ENCODE peak calls at places on chromosomes 2 and 18, in seven cellular contexts. U is GM10248, Q is astrocyte of the cerebellum, M is GM20000, H is K562, J is epithelial cell of esophagus, W is bronchial epithelial cell. D is an unnamed sample.

GRCh38 chr18:59729781-59730180 is 32.6 kb upstream of the CCBE1 start:
- DNase-seq in W (peak), Q (no peak), H (no peak), M (no peak), U (no peak), J (peak), D (no peak)

GRCh38 chr2:68730828-68731227 is 3.8 kb upstream of the ARHGAP25 start:
- DNase-seq in H (no peak), W (peak), M (no peak), Q (no peak), J (peak), U (no peak), D (no peak)

GRCh38 chr18:9094307-9095226 is 7.9 kb upstream of the NDUFV2 start:
- DNase-seq in M (no peak), W (peak), Q (no peak), U (no peak), J (peak), H (no peak), D (no peak)

GRCh38 chr2:229133155-229133772 is 137.8 kb downstream of the PID1 start:
- DNase-seq in W (peak), Q (peak), M (no peak), U (no peak), J (peak), H (no peak), D (no peak)

GRCh38 chr2:164890533-164890932 is 48.9 kb upstream of the COBLL1 start:
- DNase-seq in Q (no peak), M (no peak), U (no peak), H (no peak), J (no peak), W (no peak), D (no peak)

GRCh38 chr2:226661789-226662545 is 137.7 kb downstream of the IRS1 start:
- DNase-seq in U (no peak), W (peak), Q (peak), M (no peak), H (no peak), J (peak), D (no peak)

GRCh38 chr2:136482966-136483365 is 282.4 kb upstream of the THSD7B start:
- DNase-seq in Q (no peak), U (no peak), M (no peak), W (no peak), J (no peak), H (no peak), D (no peak)

GRCh38 chr2:112483047-112483473 is 1.1 kb downstream of the TTL start:
- DNase-seq in H (peak), J (peak), M (peak), Q (no peak), U (no peak), W (peak), D (no peak)

GRCh38 chr2:101106453-101107181 is 44.6 kb downstream of the TBC1D8 start:
- DNase-seq in Q (no peak), M (no peak), J (no peak), H (no peak), W (no peak), U (no peak), D (no peak)

GRCh38 chr18:55142413-55142812 is 183.2 kb upstream of the CCDC68 start:
- DNase-seq in W (no peak), J (peak), Q (no peak), M (no peak), H (no peak), U (no peak), D (no peak)

GRCh38 chr2:168465594-168465993 is 9.5 kb downstream of the CERS6 start:
- DNase-seq in Q (no peak), U (no peak), M (no peak), W (no peak), J (no peak), H (no peak), D (no peak)

GRCh38 chr2:215540646-215541045 is 104.8 kb upstream of the FN1 start:
- DNase-seq in M (no peak), H (no peak), U (no peak), Q (peak), W (peak), J (peak), D (no peak)

GRCh38 chr18:67771271-67771670 is 254.8 kb upstream of the DSEL start:
- DNase-seq in U (no peak), M (no peak), W (peak), H (no peak), Q (no peak), J (peak), D (no peak)

GRCh38 chr2:72572501-72572900 is 253.3 kb downstream of the EXOC6B start:
- DNase-seq in H (no peak), J (no peak), M (no peak), Q (no peak), W (no peak), U (no peak), D (no peak)

GRCh38 chr2:191845876-191846786 is 757 bp downstream of the CAVIN2 start:
- DNase-seq in J (no peak), M (no peak), U (no peak), Q (no peak), H (peak), W (no peak), D (no peak)

GRCh38 chr2:7725850-7726242 is 808.6 kb downstream of the RNF144A start:
- DNase-seq in W (no peak), M (no peak), U (no peak), H (no peak), J (no peak), Q (peak), D (no peak)

GRCh38 chr18:9536354-9537152 is 61.2 kb downstream of the RALBP1 start:
- DNase-seq in U (no peak), Q (no peak), W (peak), M (no peak), H (no peak), J (peak), D (no peak)

GRCh38 chr2:36169843-36170242 is 185.7 kb upstream of the CRIM1 start:
- DNase-seq in H (no peak), Q (no peak), J (no peak), U (no peak), M (no peak), W (no peak), D (no peak)

GRCh38 chr2:118224888-118225264 is 136.6 kb downstream of the INSIG2 start:
- DNase-seq in U (no peak), Q (no peak), M (peak), H (no peak), J (no peak), W (no peak), D (no peak)

GRCh38 chr2:205198130-205198505 is 484.2 kb upstream of the NRP2 start:
- DNase-seq in W (no peak), H (no peak), J (no peak), U (no peak), Q (no peak), M (no peak), D (no peak)

GRCh38 chr18:42477261-42477660 is 522.2 kb downstream of the PIK3C3 start:
- DNase-seq in M (no peak), H (no peak), J (no peak), Q (no peak), U (no peak), W (no peak), D (no peak)

GRCh38 chr2:230658877-230659652 is 53.6 kb upstream of the CAB39 start:
- DNase-seq in U (peak), H (peak), J (no peak), Q (no peak), W (no peak), M (peak), D (no peak)

GRCh38 chr2:105176429-105176828 is 65.1 kb upstream of the GPR45 start:
- DNase-seq in U (no peak), M (no peak), H (no peak), Q (no peak), W (no peak), J (no peak), D (no peak)

GRCh38 chr18:78875268-78875997 is 104.2 kb upstream of the SALL3 start:
- DNase-seq in Q (no peak), H (peak), M (peak), J (no peak), U (peak), W (no peak), D (no peak)

GRCh38 chr18:65983750-65984149 is 232.9 kb downstream of the CDH7 start:
- DNase-seq in M (no peak), J (peak), W (peak), U (no peak), H (no peak), Q (no peak), D (no peak)

GRCh38 chr2:121588357-121588756 is 57.7 kb downstream of the RNU4ATAC start:
- DNase-seq in M (no peak), J (peak), Q (no peak), H (no peak), U (no peak), W (peak), D (no peak)

GRCh38 chr2:237651761-237652160 is 24.4 kb downstream of the LRRFIP1 start:
- DNase-seq in H (no peak), Q (no peak), M (no peak), U (no peak), W (no peak), J (no peak), D (no peak)

GRCh38 chr2:236656721-236657120 is 87.1 kb downstream of the ACKR3 start:
- DNase-seq in J (no peak), M (no peak), Q (no peak), H (no peak), W (no peak), U (no peak), D (no peak)

GRCh38 chr18:13223341-13224148 is 5.0 kb downstream of the LDLRAD4 start:
- DNase-seq in M (no peak), J (no peak), W (no peak), Q (no peak), H (no peak), U (no peak), D (no peak)

GRCh38 chr2:174551697-174552096 is 45.9 kb downstream of the WIPF1 start:
- DNase-seq in W (no peak), M (no peak), Q (no peak), J (no peak), H (no peak), U (no peak), D (no peak)

GRCh38 chr2:161427413-161428239 is 11.5 kb downstream of the TBR1 start:
- DNase-seq in H (no peak), U (no peak), Q (no peak), J (no peak), M (peak), W (no peak), D (no peak)

GRCh38 chr2:101831351-101831865 is 133.9 kb downstream of the MAP4K4 start:
- DNase-seq in J (peak), U (peak), W (peak), M (peak), Q (peak), H (peak), D (peak)

GRCh38 chr18:44651453-44651852 is 29.2 kb upstream of the SETBP1 start:
- DNase-seq in H (peak), U (no peak), J (peak), W (peak), M (no peak), Q (peak), D (no peak)

GRCh38 chr18:29147944-29148343 is 971.0 kb upstream of the CDH2 start:
- DNase-seq in U (no peak), Q (no peak), W (peak), H (no peak), J (peak), M (no peak), D (no peak)

GRCh38 chr18:78641689-78642231 is 337.9 kb upstream of the SALL3 start:
- DNase-seq in M (no peak), Q (no peak), J (no peak), W (peak), H (no peak), U (no peak), D (no peak)

GRCh38 chr2:73877071-73877802 is 15.6 kb upstream of the ACTG2 start:
- DNase-seq in Q (no peak), U (no peak), J (peak), W (peak), H (no peak), M (no peak), D (no peak)

GRCh38 chr2:109396338-109397180 is 217.2 kb downstream of the SEPTIN10 start:
- DNase-seq in W (no peak), U (no peak), J (no peak), Q (no peak), M (peak), H (no peak), D (no peak)

GRCh38 chr2:109395487-109396337 is 218.1 kb downstream of the SEPTIN10 start:
- DNase-seq in H (no peak), Q (no peak), W (no peak), J (no peak), U (no peak), M (no peak), D (no peak)

GRCh38 chr2:109391243-109391642 is 222.5 kb downstream of the SEPTIN10 start:
- DNase-seq in J (no peak), Q (no peak), M (no peak), H (no peak), U (no peak), W (no peak), D (no peak)

GRCh38 chr2:109392140-109392539 is 221.6 kb downstream of the SEPTIN10 start:
- DNase-seq in H (no peak), J (no peak), M (no peak), U (no peak), Q (no peak), W (no peak), D (no peak)

DNA sequence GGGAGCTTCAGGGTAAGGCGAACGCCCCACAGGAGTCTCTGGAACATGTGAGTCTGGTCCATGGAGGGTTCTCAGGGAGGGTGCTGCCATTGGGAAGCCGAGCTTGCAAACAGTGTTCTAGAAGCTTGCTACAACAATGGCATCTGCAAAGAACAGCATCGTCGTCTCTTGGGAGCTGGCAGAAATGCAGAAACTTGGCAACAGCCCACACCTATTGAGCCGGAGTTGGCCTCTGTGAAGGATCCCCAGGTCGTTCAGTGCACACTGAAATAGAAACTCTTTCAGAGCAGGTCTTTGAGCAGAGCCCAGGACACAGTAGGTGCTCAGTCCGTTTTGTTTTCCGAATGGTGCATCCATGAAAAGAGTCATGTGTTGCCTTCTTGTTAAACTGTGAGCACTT is 220.6 kb downstream of the SEPTIN10 start:
- DNase-seq in W (no peak), U (no peak), M (no peak), H (no peak), J (no peak), Q (no peak), D (no peak)
- TF ChIP-seq CTCF in W (no peak), U (no peak), M (no peak), H (no peak), J (no peak), Q (no peak), D (no peak)

DNA sequence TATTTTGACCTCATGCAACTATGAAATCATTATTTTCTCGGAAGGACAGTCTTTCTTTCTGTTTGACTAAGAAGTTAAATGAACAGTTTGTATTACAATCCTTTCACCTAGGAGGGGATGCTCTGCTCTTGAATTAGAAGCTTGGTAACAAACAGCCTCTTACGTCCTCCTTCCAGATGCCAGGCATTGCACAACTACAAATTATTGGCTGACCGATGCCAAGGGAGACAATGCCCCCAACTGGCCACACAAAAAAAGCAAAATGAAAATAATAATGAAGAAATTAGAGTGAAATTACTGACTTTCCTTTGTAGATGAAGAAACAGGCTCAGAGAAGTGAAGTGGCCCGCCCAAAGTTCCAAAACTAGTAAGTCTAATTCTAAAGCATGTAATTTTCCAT is 177.9 kb downstream of the CYRIA start:
- DNase-seq in H (no peak), J (peak), M (no peak), U (no peak), Q (peak), W (peak), D (no peak)
- TF ChIP-seq CTCF in H (peak), J (peak), M (no peak), U (no peak), Q (peak), W (peak), D (no peak)

GRCh38 chr18:27546991-27547390 is 361.9 kb upstream of the CHST9 start:
- DNase-seq in U (no peak), J (peak), H (no peak), W (peak), Q (no peak), M (no peak), D (no peak)

GRCh38 chr18:27544211-27544610 is 359.1 kb upstream of the CHST9 start:
- DNase-seq in M (no peak), U (no peak), J (no peak), H (no peak), W (no peak), Q (no peak), D (no peak)

GRCh38 chr18:27549335-27550039 is 364.4 kb upstream of the CHST9 start:
- DNase-seq in W (no peak), J (no peak), H (no peak), Q (no peak), U (no peak), M (no peak), D (no peak)
- TF ChIP-seq CTCF in W (no peak), J (no peak), H (no peak), Q (no peak), U (no peak), M (no peak), D (no peak)

GRCh38 chr2:19675003-19675629 is 226.7 kb downstream of the TTC32 start:
- DNase-seq in W (no peak), J (no peak), H (no peak), Q (no peak), M (no peak), U (no peak), D (no peak)

GRCh38 chr2:19671907-19672306 is 229.9 kb downstream of the TTC32 start:
- DNase-seq in U (no peak), W (no peak), H (no peak), Q (no peak), M (no peak), J (no peak), D (no peak)

GRCh38 chr2:19671311-19671710 is 230.5 kb downstream of the TTC32 start:
- DNase-seq in H (no peak), U (no peak), W (no peak), Q (no peak), J (no peak), M (no peak), D (no peak)

GRCh38 chr2:19674051-19675002 is 227.5 kb downstream of the TTC32 start:
- DNase-seq in W (no peak), M (no peak), H (no peak), J (no peak), Q (no peak), U (no peak), D (no peak)

DNA sequence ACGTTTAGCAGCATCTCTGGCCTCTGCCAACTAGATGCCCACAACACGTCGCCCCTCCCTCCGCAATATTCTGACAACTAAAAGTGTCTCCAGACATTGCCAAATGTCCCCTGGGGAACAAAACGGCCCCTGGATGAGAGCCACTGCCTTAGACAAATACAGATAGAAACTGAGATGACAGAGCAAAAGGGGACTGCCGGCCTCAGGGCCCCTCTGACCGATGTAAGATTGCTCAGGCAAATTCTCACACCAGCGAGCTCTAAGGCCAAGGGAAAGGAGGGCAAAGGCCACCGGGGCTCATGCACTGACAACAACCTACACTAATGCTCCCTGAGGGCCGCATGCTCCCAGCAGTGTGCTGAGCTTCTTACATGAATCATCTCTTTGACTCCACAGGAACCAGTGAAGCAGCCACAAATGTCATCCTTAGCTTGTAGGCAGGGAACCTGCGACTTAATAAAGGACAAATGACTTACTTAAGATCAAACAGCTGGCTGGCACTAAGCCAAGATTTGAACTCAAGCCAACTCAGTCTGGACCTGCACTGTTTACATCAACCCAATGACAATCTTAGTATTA is 228.5 kb downstream of the TTC32 start:
- DNase-seq in Q (no peak), H (no peak), M (no peak), U (no peak), J (peak), W (peak), D (no peak)
- TF ChIP-seq CTCF in Q (no peak), H (no peak), M (no peak), U (no peak), J (no peak), W (no peak), D (no peak)

GRCh38 chr18:2511451-2511850 is 59.9 kb downstream of the METTL4 start:
- DNase-seq in W (no peak), M (no peak), U (no peak), J (no peak), Q (no peak), H (no peak), D (no peak)

GRCh38 chr18:2515908-2516625 is 55.2 kb downstream of the METTL4 start:
- DNase-seq in J (peak), W (peak), H (no peak), M (peak), Q (peak), U (no peak), D (no peak)

GRCh38 chr18:2512059-2512458 is 59.2 kb downstream of the METTL4 start:
- DNase-seq in H (no peak), W (no peak), Q (no peak), U (no peak), M (no peak), J (no peak), D (no peak)

GRCh38 chr18:2515408-2515807 is 55.9 kb downstream of the METTL4 start:
- DNase-seq in H (no peak), M (no peak), W (peak), Q (peak), J (peak), U (no peak), D (no peak)

DNA sequence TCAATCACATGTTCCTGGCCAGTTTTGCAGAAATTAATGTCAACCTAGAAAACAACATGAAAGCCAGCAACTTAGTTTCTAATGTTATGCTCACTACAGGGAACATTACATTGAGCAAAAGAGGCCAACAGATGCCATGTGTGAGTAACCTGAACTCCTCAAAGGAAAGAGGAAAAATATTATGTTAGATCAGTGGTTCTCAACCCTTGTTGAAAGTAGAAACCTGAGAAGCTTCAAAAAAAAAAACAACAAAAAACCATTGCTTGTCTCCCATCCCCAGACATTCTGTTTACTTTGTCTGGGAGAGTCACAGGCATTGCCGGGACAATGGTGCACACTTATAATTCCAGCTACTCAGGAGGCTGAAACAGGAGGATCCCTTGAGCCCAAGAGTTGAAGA is 57.7 kb downstream of the METTL4 start:
- DNase-seq in M (no peak), U (no peak), H (no peak), Q (no peak), J (no peak), W (peak), D (no peak)
- TF ChIP-seq CTCF in M (no peak), U (no peak), H (no peak), Q (no peak), J (no peak), W (no peak), D (no peak)

GRCh38 chr2:46018773-46019593 is 278.2 kb upstream of the EPAS1 start:
- DNase-seq in U (no peak), J (no peak), M (no peak), H (no peak), W (no peak), Q (no peak), D (no peak)
- TF ChIP-seq CTCF in U (no peak), J (no peak), M (no peak), H (no peak), W (no peak), Q (no peak), D (no peak)

GRCh38 chr2:240451108-240451611 is 15.7 kb downstream of the GPC1 start:
- DNase-seq in U (no peak), M (no peak), W (no peak), Q (no peak), J (no peak), H (no peak), D (no peak)
- TF ChIP-seq CTCF in U (no peak), M (no peak), W (peak), Q (no peak), J (peak), H (no peak), D (no peak)

GRCh38 chr2:88903744-88904353 is 212.4 kb downstream of the RPIA start:
- DNase-seq in M (no peak), H (peak), U (peak), W (peak), Q (no peak), J (peak), D (no peak)
- TF ChIP-seq CTCF in M (peak), H (peak), U (peak), W (peak), Q (peak), J (peak), D (no peak)